ENCODE peak calls at places on chromosomes 1 and 21, in five cellular contexts. W is heart left ventricle, B is suprapubic skin, H is uterus, J is breast epithelium. M is an unnamed sample. For H3K27me3, the result is how much of the 10 kb centered on the place peaks cover.

GRCh38 chr1:160874935-160875334 is 10.0 kb downstream of the ITLN1 start:
- DNase-seq in J (no peak), H (no peak), W (no peak), B (no peak), M (no peak)

GRCh38 chr1:192904438-192904895 is 95.6 kb downstream of the RGS2 start:
- DNase-seq in H (peak), B (no peak), W (no peak), J (no peak), M (peak)

GRCh38 chr21:19523731-19524130 is 1120.1 kb upstream of the TMPRSS15 start:
- DNase-seq in H (no peak), W (no peak), J (no peak), B (no peak), M (no peak)

GRCh38 chr1:202291961-202292712 is 49.6 kb downstream of the UBE2T start:
- DNase-seq in J (no peak), H (no peak), W (peak), B (no peak), M (no peak)

GRCh38 chr1:115969509-115969908 is 6.8 kb upstream of the SLC22A15 start:
- DNase-seq in H (no peak), J (no peak), B (no peak), W (no peak), M (no peak)

GRCh38 chr1:155017946-155018316 is 15.3 kb downstream of the ZBTB7B start:
- DNase-seq in W (no peak), B (no peak), J (no peak), H (no peak), M (no peak)

GRCh38 chr1:31102501-31102950 is 37.0 kb upstream of the PUM1 start:
- DNase-seq in W (no peak), J (peak), B (no peak), H (no peak), M (no peak)

GRCh38 chr1:9106286-9106685 is 22.6 kb downstream of the GPR157 start:
- DNase-seq in H (no peak), B (no peak), W (no peak), J (no peak), M (no peak)

GRCh38 chr1:221053889-221054288 is 174.6 kb downstream of the HLX start:
- DNase-seq in J (no peak), B (no peak), W (no peak), H (no peak), M (no peak)

GRCh38 chr1:155017021-155017945 is 14.7 kb downstream of the ZBTB7B start:
- DNase-seq in H (peak), W (peak), J (peak), B (peak), M (peak)

GRCh38 chr1:117871013-117871412 is 58.4 kb downstream of the GDAP2 start:
- DNase-seq in W (no peak), B (no peak), J (no peak), H (no peak), M (no peak)

GRCh38 chr1:226565476-226565875 is 16.9 kb downstream of the STUM start:
- DNase-seq in J (no peak), W (no peak), H (no peak), B (peak), M (no peak)

GRCh38 chr1:116666747-116667576 is 571 bp downstream of the IGSF3 start:
- DNase-seq in H (no peak), W (no peak), J (no peak), B (no peak), M (peak)

GRCh38 chr1:36207339-36207738 is 16.9 kb upstream of the THRAP3 start:
- DNase-seq in H (peak), J (peak), W (peak), B (peak), M (no peak)

GRCh38 chr1:246947255-246947654 is 15.5 kb upstream of the AHCTF1 start:
- DNase-seq in H (peak), J (no peak), B (peak), W (peak), M (peak)

GRCh38 chr1:36992139-36992940 is 42.0 kb downstream of the GRIK3 start:
- DNase-seq in J (no peak), H (no peak), W (no peak), B (no peak), M (no peak)

GRCh38 chr1:180158149-180159147 is 3.8 kb downstream of the QSOX1 start:
- DNase-seq in W (no peak), H (no peak), J (no peak), B (no peak), M (no peak)

GRCh38 chr1:192700834-192701271 is 64.9 kb downstream of the RGS13 start:
- DNase-seq in B (no peak), J (no peak), H (no peak), W (no peak), M (no peak)

GRCh38 chr1:200979574-200980451 is 43.7 kb downstream of the KIF21B start:
- DNase-seq in W (no peak), H (no peak), J (no peak), B (no peak), M (no peak)

GRCh38 chr1:101028466-101028865 is 2.9 kb upstream of the DPH5 start:
- DNase-seq in H (no peak), J (no peak), B (no peak), W (no peak), M (no peak)

GRCh38 chr1:17630048-17630830 is 90.7 kb downstream of the ARHGEF10L start:
- DNase-seq in W (peak), H (peak), J (no peak), B (peak), M (peak)

GRCh38 chr1:217521317-217521716 is 109.6 kb downstream of the GPATCH2 start:
- DNase-seq in B (no peak), W (no peak), H (no peak), J (no peak), M (no peak)

GRCh38 chr1:201763439-201764140 is 65.4 kb upstream of the IPO9 start:
- DNase-seq in J (no peak), B (no peak), W (no peak), H (no peak), M (no peak)

GRCh38 chr1:207223162-207223561 is 98.3 kb upstream of the CD55 start:
- DNase-seq in W (no peak), B (no peak), H (no peak), J (no peak), M (no peak)

GRCh38 chr1:198346178-198346577 is 189.4 kb downstream of the NEK7 start:
- DNase-seq in H (no peak), B (no peak), J (no peak), W (no peak), M (no peak)

GRCh38 chr1:104132386-104132973 is 382.8 kb downstream of the AMY1C start:
- DNase-seq in W (no peak), H (no peak), B (no peak), J (no peak), M (no peak)

GRCh38 chr21:44657635-44658183 is at the start of gene KRTAP12-3:
- DNase-seq in J (no peak), H (no peak), W (no peak), B (no peak), M (no peak)

GRCh38 chr1:117802546-117803257 is 126.7 kb downstream of the GDAP2 start:
- DNase-seq in B (no peak), J (no peak), H (no peak), W (no peak), M (no peak)

GRCh38 chr1:8352886-8353285 is 35.0 kb downstream of the SLC45A1 start:
- DNase-seq in W (no peak), H (peak), B (no peak), J (no peak), M (no peak)

GRCh38 chr1:168256164-168256563 is 24.5 kb upstream of the TBX19 start:
- DNase-seq in H (no peak), W (no peak), J (no peak), B (no peak), M (no peak)

GRCh38 chr1:50271968-50272578 is 151.2 kb downstream of the DMRTA2 start:
- DNase-seq in H (no peak), B (no peak), J (no peak), W (no peak), M (peak)

GRCh38 chr1:198829948-198830347 is 191.1 kb downstream of the PTPRC start:
- DNase-seq in J (no peak), H (no peak), W (no peak), B (no peak), M (no peak)

GRCh38 chr1:240029418-240029817 is 62.3 kb upstream of the FMN2 start:
- DNase-seq in J (no peak), H (no peak), W (no peak), B (no peak), M (no peak)

GRCh38 chr1:56434659-56435202 is 144.6 kb downstream of the PLPP3 start:
- DNase-seq in H (no peak), B (no peak), J (no peak), W (no peak), M (peak)

GRCh38 chr1:8095584-8095983 is 69.5 kb upstream of the ERRFI1 start:
- DNase-seq in W (no peak), H (no peak), B (no peak), J (no peak), M (no peak)

DNA sequence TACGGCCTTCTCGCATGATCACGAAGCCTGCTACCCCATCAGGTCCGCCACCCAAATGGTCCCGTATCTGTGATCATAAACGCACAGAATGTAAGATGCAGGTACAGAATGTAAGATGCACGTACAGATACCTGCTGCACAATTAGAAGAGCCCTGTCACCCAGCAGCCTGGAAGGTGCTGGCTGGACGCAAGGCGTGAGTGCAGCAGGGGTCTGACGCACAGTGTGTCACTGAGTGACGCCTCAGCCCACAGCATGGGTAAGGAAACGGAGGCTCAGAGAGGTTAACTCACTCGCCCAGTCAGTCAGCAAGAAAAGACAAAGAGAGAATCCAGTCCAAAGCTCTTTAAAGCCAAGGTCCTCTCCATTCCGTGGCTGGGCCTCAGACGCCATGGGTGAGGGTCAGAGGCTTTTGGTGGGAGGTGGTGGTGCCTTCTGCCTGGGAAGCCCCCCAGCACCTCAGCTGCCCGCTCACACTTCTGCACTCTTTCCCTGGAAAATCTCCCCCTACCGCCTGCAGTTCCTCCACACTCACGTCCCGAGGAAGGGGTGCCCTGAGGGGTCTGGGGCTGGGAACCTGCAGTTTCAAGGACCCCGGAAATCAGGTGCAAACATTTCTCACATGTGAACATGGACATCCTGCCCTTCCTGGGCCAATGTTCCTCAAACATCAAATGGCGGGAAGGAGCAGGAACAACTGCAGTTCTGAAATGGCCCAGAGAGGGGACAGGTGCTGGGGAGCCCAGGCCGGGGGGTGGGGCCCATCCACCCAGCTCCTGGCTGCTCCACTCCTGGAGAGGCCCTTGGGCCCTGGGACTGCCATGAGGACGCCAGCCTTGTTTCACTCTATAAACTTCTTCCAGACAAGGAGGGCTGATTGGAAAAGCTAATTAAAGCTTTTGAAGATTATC is 59.4 kb downstream of the SLC66A1 start:
- DNase-seq in H (no peak), W (no peak), B (no peak), J (no peak), M (no peak)
- TF ChIP-seq POLR2A in H (no peak), W (no peak), B (no peak), J (no peak), M (no peak)

GRCh38 chr1:156055343-156055645 is 712 bp downstream of the LAMTOR2 start:
- DNase-seq in J (no peak), B (no peak), W (no peak), H (no peak), M (no peak)

GRCh38 chr1:156054500-156055342 is at the start of gene LAMTOR2:
- DNase-seq in B (peak), H (peak), J (peak), W (peak), M (peak)

GRCh38 chr1:156051011-156051725 is 2.4 kb downstream of the UBQLN4 start:
- DNase-seq in W (no peak), J (no peak), H (no peak), B (no peak), M (no peak)

GRCh38 chr1:156053770-156054499 is at the start of gene UBQLN4:
- DNase-seq in H (peak), J (peak), B (peak), W (peak), M (peak)

DNA sequence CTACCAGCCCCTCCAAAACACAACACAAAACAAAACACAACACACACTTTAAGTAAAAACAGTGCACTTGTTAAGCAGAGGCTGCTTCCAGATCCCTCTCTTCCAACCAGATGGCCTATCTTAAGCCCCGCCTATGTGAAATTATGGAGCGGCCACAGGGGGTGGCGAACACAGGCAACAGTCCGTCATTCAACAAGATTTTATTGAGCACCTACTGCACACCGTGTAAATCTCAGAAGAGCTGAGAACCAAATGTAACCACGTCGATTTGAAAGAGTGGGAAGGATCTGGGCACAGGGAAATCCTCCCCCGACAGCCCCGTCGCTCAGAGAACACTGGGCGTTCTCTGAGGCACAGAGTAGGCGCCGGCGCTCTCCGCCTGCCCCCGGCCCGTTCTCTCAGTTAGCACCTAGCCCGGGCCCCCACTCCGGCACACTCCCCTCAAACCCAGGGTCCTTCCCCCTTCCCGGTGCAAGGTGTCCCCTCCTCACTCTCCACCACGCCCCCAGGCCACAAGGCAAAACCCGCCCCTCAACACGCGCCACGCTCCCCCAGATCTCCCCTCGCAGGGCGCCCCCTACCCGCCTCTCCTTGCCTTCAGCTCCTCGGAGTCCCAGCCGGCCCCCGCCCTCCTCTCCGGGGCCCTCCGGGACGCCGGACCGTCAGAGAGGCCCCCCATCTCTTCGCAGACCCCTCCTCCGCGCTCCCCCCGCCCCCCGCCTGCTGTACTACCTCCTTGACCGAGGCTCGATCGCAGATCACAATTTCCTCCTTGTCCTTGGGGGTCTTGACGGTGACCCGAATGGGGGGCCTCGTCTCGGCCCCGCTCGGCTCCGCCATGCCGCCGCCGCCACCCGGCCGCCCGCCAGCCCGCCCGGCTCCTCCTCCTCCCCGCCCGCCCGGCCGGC is 482 bp downstream of the UBQLN4 start:
- DNase-seq in H (peak), W (peak), B (peak), J (peak), M (peak)
- TF ChIP-seq CTCF in H (no peak), W (no peak), B (no peak), J (peak), M (no peak)

DNA sequence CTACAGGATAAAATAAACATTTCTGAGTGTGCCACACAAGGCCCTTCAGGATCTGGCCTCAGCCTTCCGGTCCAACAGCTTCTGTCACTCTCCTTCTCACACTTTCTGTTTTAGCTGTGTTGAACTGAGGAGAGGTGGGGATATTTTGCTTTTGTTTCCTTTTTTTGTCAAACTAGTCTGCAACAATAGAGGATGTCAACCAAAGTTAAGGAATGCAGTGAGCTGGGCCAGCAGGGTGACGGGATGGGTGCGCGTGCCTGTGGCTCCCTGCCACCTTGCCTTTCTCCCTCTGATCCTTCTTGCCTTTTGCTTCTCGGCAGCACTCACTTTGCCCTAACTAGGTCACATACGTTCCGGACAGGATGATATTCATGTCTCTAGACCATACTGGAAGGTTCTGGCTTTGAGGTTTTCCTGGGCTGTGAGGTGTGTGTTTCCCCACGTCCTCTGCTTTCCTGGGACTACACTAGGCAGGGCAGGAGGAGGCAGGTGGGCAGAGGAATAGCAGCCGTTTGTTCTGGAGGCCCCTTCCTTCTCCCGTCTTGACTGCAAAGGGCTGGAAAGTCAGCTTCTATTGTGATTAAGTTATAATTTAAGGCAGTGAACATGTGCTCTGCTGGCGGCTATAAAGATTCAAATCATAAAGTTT is 67.7 kb downstream of the RNF220 start:
- DNase-seq in H (no peak), B (no peak), J (peak), W (no peak), M (peak)
- H3K27me3 ChIP-seq in H (under half), B (under half), J (under half), W (under half), M (under half)

DNA sequence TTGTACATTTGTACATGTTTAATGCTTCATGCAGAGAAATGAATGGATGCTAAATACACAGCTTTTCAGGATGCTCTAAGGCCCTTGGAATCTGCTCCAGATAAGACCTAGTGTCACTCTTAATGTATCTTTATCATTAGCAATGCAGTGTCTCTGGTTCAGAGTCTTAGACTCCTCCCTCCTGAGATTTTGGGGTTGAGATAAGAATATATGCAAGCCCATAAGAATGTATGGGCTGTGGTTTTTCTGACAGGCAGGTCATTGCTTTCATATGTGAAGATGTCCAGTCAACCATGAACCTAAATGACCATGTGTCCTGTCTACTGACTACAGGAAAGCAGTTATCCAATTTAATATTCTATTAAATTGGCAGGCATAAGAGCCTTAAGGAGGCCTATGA is 415.5 kb downstream of the RPS6KC1 start:
- DNase-seq in J (no peak), B (no peak), H (no peak), W (no peak), M (no peak)
- TF ChIP-seq POLR2A in J (no peak), B (no peak), H (no peak), W (no peak), M (no peak)